ENCODE peak calls at places on chromosome 21, in four cellular contexts. I is cardiac fibroblast, U is astrocyte of the spinal cord, Y is SK-N-SH. G is an unnamed sample.

GRCh38 chr21:25565272-25566199 is 41.7 kb downstream of the MRPL39 start:
- DNase-seq in U (no peak), I (no peak), Y (no peak), G (no peak)

GRCh38 chr21:22791986-22792560 is 1793.9 kb downstream of the NCAM2 start:
- DNase-seq in Y (peak; percentile 60), U (peak; percentile 64), I (peak; percentile 66), G (peak; percentile 25)

GRCh38 chr21:31667639-31668038 is 8.1 kb downstream of the SOD1 start:
- DNase-seq in Y (no peak), U (no peak), I (no peak), G (peak; percentile 83)

GRCh38 chr21:39208624-39209333 is 25.5 kb upstream of the PSMG1 start:
- DNase-seq in Y (no peak), I (no peak), U (no peak), G (no peak)

GRCh38 chr21:34085129-34085528 is 11.8 kb downstream of the MRPS6 start:
- DNase-seq in I (no peak), Y (no peak), U (no peak), G (no peak)

GRCh38 chr21:26320541-26320940 is 150.0 kb upstream of the APP start:
- DNase-seq in U (no peak), I (no peak), Y (no peak), G (no peak)

GRCh38 chr21:14072761-14073535 is 137.8 kb downstream of the LIPI start:
- DNase-seq in Y (no peak), I (no peak), U (no peak), G (no peak)

GRCh38 chr21:38308010-38308784 is 51.4 kb downstream of the KCNJ15 start:
- DNase-seq in I (no peak), U (no peak), Y (no peak), G (no peak)

GRCh38 chr21:37767984-37768383 is 148.3 kb downstream of the KCNJ6 start:
- DNase-seq in U (no peak), I (peak; percentile 55), Y (no peak), G (peak; percentile 51)

GRCh38 chr21:16870116-16870515 is 642.7 kb upstream of the CXADR start:
- DNase-seq in Y (no peak), I (peak; percentile 47), U (no peak), G (peak; percentile 31)

GRCh38 chr21:41610042-41610839 is 102.3 kb upstream of the TMPRSS2 start:
- DNase-seq in I (peak; percentile 72), U (peak; percentile 56), Y (peak; percentile 70), G (peak; percentile 63)

GRCh38 chr21:16002872-16003466 is 273.2 kb downstream of the USP25 start:
- DNase-seq in Y (peak; percentile 34), I (peak; percentile 65), U (peak; percentile 52), G (no peak)

GRCh38 chr21:39348355-39349210 is at the start of gene HMGN1:
- DNase-seq in U (peak; percentile 91), Y (peak; percentile 81), I (peak; percentile 80), G (peak; percentile 55)

GRCh38 chr21:14918542-14918941 is 146.3 kb downstream of the NRIP1 start:
- DNase-seq in Y (no peak), U (no peak), I (peak; percentile 22), G (no peak)

GRCh38 chr21:17550671-17551308 is 37.9 kb downstream of the CXADR start:
- DNase-seq in Y (no peak), U (no peak), I (no peak), G (no peak)

GRCh38 chr21:22965455-22966125 is 1967.4 kb downstream of the NCAM2 start:
- DNase-seq in U (peak; percentile 3), I (no peak), Y (no peak), G (no peak)

GRCh38 chr21:46347791-46348381 is 23.9 kb downstream of the PCNT start:
- DNase-seq in U (peak; percentile 22), I (peak; percentile 28), Y (no peak), G (no peak)

GRCh38 chr21:21029159-21029558 is 30.9 kb downstream of the NCAM2 start:
- DNase-seq in I (peak; percentile 3), U (peak; percentile 41), Y (no peak), G (no peak)

GRCh38 chr21:36835383-36835795 is 131.1 kb downstream of the HLCS start:
- DNase-seq in Y (peak; percentile 22), U (no peak), I (no peak), G (no peak)

GRCh38 chr21:31352841-31353240 is 8.8 kb upstream of the TIAM1 start:
- DNase-seq in U (no peak), Y (no peak), I (no peak), G (no peak)

GRCh38 chr21:35382696-35383095 is 333.6 kb upstream of the RUNX1 start:
- DNase-seq in U (peak; percentile 50), I (peak; percentile 59), Y (no peak), G (no peak)

GRCh38 chr21:31509108-31510017 is 150.1 kb upstream of the SOD1 start:
- DNase-seq in Y (no peak), U (peak; percentile 53), I (peak; percentile 11), G (peak; percentile 67)

GRCh38 chr21:40881767-40882166 is 34.8 kb upstream of the DSCAM start:
- DNase-seq in Y (no peak), I (no peak), U (no peak), G (peak; percentile 6)

GRCh38 chr21:21345296-21345695 is 347.1 kb downstream of the NCAM2 start:
- DNase-seq in I (no peak), Y (no peak), U (no peak), G (no peak)

GRCh38 chr21:27802816-27803475 is 836.1 kb upstream of the ADAMTS5 start:
- DNase-seq in U (peak; percentile 38), Y (peak; percentile 27), I (peak; percentile 71), G (no peak)

GRCh38 chr21:38256599-38257302 is at the start of gene KCNJ15:
- DNase-seq in U (no peak), I (no peak), Y (no peak), G (peak; percentile 90)

GRCh38 chr21:16775056-16775455 is 737.8 kb upstream of the CXADR start:
- DNase-seq in U (no peak), I (no peak), Y (no peak), G (no peak)

GRCh38 chr21:20334585-20334984 is 663.6 kb upstream of the NCAM2 start:
- DNase-seq in Y (no peak), I (no peak), U (no peak), G (no peak)

GRCh38 chr21:29293495-29293894 is 5.2 kb upstream of the BACH1 start:
- DNase-seq in U (no peak), I (no peak), Y (no peak), G (no peak)

GRCh38 chr21:29288239-29288638 is 10.5 kb upstream of the BACH1 start:
- DNase-seq in I (no peak), U (no peak), Y (no peak), G (no peak)

GRCh38 chr21:29289317-29289716 is 9.4 kb upstream of the BACH1 start:
- DNase-seq in I (no peak), U (no peak), Y (no peak), G (no peak)

GRCh38 chr21:29287383-29287782 is 11.3 kb upstream of the BACH1 start:
- DNase-seq in I (peak; percentile 63), Y (no peak), U (peak; percentile 46), G (peak; percentile 48)

DNA sequence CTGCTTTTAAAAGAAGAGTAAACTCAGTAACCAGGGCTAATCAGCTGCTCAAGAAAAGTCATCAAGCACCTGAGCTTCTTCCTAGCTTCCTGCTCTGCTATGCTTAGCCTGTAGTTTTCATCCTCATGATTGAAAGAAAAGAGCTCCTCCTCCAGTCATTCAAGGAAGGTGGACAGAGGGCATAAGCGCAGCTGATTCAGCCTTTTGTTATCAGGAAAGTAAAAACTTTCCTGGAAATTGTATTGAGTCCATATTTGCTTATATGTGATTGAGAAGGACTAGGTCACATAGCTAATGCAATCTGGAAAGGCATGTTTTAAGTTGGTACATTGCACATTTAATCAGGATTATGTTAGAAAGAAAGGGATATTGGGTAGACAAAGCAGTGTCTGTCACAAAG is 8.5 kb upstream of the BACH1 start:
- DNase-seq in Y (no peak), U (no peak), I (no peak), G (no peak)
- TF ChIP-seq CTCF in Y (no peak), U (no peak), I (no peak), G (no peak)

DNA sequence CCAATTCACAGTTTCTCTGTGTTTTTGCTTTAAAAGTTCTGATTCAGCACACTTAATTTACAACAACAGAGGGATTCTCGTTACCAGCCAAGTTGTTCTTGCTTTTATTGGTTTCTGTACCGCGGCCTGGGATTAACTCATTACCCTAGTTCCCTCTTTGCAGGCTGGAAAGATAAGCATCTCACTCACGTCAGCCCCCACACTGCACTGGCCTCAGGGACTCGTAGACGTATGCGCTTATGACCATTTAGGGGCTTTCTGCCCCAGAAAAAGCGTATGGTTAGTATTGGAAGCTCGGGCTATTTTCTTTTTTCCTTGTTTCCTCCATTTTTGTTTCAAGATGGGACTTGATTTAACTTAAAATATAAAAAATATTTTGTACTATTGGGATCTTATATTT is 76.0 kb downstream of the POFUT2 start:
- DNase-seq in I (no peak), Y (peak; percentile 84), U (no peak), G (no peak)
- H3K4me3 ChIP-seq in I (no peak overlapping the region), Y (no peak overlapping the region), U (no peak overlapping the region), G (no peak overlapping the region)

GRCh38 chr21:42974832-42975820 is 764 bp downstream of the PKNOX1 start:
- DNase-seq in I (peak; percentile 61), U (peak; percentile 65), Y (peak; percentile 92), G (no peak)

GRCh38 chr21:42975886-42976608 is 1.7 kb downstream of the PKNOX1 start:
- DNase-seq in U (no peak), I (no peak), Y (no peak), G (no peak)

GRCh38 chr21:42971897-42972275 is 2.5 kb upstream of the PKNOX1 start:
- DNase-seq in I (no peak), U (no peak), Y (no peak), G (no peak)

GRCh38 chr21:42973309-42973990 is 912 bp upstream of the PKNOX1 start:
- DNase-seq in U (no peak), Y (no peak), I (no peak), G (no peak)

DNA sequence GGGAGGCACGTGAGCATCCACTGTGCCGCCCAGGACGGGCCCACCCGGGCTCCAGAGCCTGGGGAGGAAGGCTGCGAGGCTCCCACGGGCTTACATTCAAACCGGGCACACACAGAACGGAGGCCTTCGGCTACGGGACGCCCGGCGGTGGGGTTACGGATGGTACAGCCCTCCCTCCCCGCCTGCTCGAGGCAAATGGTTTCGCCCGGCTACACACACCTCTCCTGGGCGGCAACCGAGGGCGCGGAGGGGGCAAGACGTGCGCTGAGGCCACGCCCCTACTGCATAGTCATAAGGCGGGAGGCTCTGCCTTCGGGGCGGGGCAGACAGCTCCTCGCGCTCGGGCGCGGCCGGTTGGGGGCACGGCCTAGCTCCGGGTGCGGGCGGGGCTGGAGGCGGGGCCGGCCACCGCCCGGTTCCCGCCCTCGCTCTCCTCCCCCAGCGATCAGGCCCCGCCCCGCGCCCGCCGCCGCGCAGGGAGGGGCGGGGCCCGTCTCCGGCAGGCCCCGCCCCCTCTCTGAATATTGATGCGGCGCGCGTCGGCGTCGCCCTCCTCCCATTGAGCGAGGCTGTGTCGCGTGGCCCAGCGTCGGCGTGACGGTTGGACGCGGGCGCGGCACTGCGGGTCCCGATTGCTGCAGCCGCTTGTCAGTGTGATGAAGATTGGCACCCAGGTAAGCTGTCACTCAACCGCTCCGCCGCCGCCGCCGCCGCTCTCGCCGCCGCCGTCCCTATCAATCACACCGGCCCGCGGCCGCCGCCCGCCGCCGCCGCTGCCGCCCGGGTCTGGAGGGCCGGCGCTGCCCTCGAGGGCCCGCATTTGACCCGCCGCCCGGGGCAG is at the start of gene PKNOX1:
- DNase-seq in I (peak; percentile 98), U (peak; percentile 99), Y (peak; percentile 98), G (peak; percentile 90)
- TF ChIP-seq CTCF in I (no peak), U (no peak), Y (no peak), G (no peak)

DNA sequence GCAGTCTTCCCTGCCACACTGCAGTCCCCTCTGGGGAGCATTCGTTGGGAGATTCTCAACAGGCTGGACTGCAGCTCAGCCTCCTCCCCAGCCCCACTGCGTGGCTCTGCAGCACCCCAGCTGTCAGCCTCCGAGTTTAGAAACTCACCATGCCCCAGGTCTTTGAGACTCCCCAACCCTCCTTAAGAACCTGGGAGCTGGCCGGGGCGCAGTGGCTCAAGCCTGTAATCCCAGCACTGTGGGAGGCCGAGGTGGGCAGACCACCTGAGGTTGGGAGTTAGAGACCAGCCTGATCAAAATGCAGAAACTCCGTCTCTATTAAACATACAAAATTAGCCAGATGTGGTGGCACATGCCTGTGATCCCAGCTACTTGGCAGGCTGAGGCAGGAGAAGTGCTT is 5.4 kb downstream of the OLIG2 start:
- DNase-seq in I (no peak), U (no peak), Y (no peak), G (no peak)
- H3K4me3 ChIP-seq in I (no peak overlapping the region), U (no peak overlapping the region), Y (no peak overlapping the region), G (no peak overlapping the region)